ENCODE peak calls at places on chromosome 20, in seven cellular contexts. M is endothelial cell, Q is NCI-H1417 treated with DMSO at 0.1 percent for 48 hours, K is brain microvascular endothelial cell, E is BE2C, N is pulmonary artery endothelial cell, S is Caki2. D is an unnamed sample.

GRCh38 chr20:32963176-32963575 is 41.1 kb downstream of the SUN5 start:
- DNase-seq in N (no peak), S (no peak), Q (no peak), K (no peak), E (no peak), M (no peak), D (peak; percentile 11)

GRCh38 chr20:15854871-15855270 is 718.4 kb downstream of the KIF16B start:
- DNase-seq in K (no peak), M (no peak), N (no peak), E (no peak), Q (no peak), S (no peak), D (no peak)

GRCh38 chr20:2799688-2800589 is 488 bp downstream of the CPXM1 start:
- DNase-seq in K (no peak), E (no peak), M (no peak), Q (no peak), N (no peak), S (no peak), D (peak; percentile 86)

GRCh38 chr20:49557449-49557848 is 10.5 kb downstream of the PTGIS start:
- DNase-seq in Q (no peak), M (no peak), S (peak; percentile 24), K (no peak), N (no peak), E (no peak), D (no peak)

GRCh38 chr20:4472906-4473305 is 248.8 kb upstream of the PRND start:
- DNase-seq in S (no peak), Q (no peak), K (no peak), M (no peak), N (no peak), E (no peak), D (no peak)

GRCh38 chr20:57620274-57620990 is at the start of gene ZBP1:
- DNase-seq in N (no peak), E (no peak), K (no peak), M (no peak), S (no peak), Q (no peak), D (no peak)

GRCh38 chr20:5945963-5946362 is 4.4 kb downstream of the TRMT6 start:
- DNase-seq in E (no peak), S (no peak), K (peak; percentile 57), N (no peak), Q (no peak), M (no peak), D (no peak)

GRCh38 chr20:34863421-34863965 is 9.2 kb downstream of the GGT7 start:
- DNase-seq in S (no peak), Q (no peak), E (no peak), K (no peak), N (no peak), M (no peak), D (peak; percentile 69)

GRCh38 chr20:45366631-45367030 is 3.7 kb downstream of the SYS1 start:
- DNase-seq in E (no peak), N (no peak), K (no peak), S (no peak), M (no peak), Q (no peak), D (no peak)

GRCh38 chr20:62782149-62782892 is 14.0 kb upstream of the MRGBP start:
- DNase-seq in K (no peak), N (no peak), E (peak; percentile 42), S (no peak), Q (no peak), M (no peak), D (no peak)

GRCh38 chr20:15599961-15600360 is 973.3 kb downstream of the KIF16B start:
- DNase-seq in Q (no peak), M (no peak), K (no peak), N (no peak), S (no peak), E (no peak), D (no peak)

GRCh38 chr20:63854069-63854765 is 7.1 kb upstream of the ABHD16B start:
- DNase-seq in K (no peak), E (no peak), N (no peak), M (no peak), S (no peak), Q (no peak), D (peak; percentile 89)

GRCh38 chr20:1946762-1947534 is 46.9 kb downstream of the PDYN start:
- DNase-seq in S (no peak), K (no peak), N (no peak), E (no peak), Q (no peak), M (peak; percentile 30), D (peak; percentile 91)

GRCh38 chr20:47974234-47974878 is 189.1 kb upstream of the SULF2 start:
- DNase-seq in K (no peak), M (no peak), Q (no peak), E (no peak), S (no peak), N (no peak), D (no peak)

GRCh38 chr20:24960302-24960801 is 11.3 kb downstream of the CST7 start:
- DNase-seq in N (no peak), S (no peak), E (no peak), K (no peak), M (no peak), Q (no peak), D (no peak)

GRCh38 chr20:38878798-38879197 is 47.4 kb upstream of the FAM83D start:
- DNase-seq in S (no peak), Q (no peak), M (peak; percentile 64), N (no peak), E (no peak), K (peak; percentile 13), D (peak; percentile 85)

GRCh38 chr20:24289737-24290481 is 179.5 kb upstream of the SYNDIG1 start:
- DNase-seq in Q (no peak), M (no peak), E (no peak), S (no peak), N (no peak), K (no peak), D (peak; percentile 50)

GRCh38 chr20:54054516-54054915 is 15.9 kb downstream of the BCAS1 start:
- DNase-seq in Q (no peak), S (no peak), N (no peak), K (no peak), E (no peak), M (no peak), D (no peak)

GRCh38 chr20:5000263-5001173 is 792 bp downstream of the SLC23A2 start:
- DNase-seq in Q (no peak), S (no peak), M (peak; percentile 15), E (peak; percentile 54), N (no peak), K (no peak), D (peak; percentile 77)

GRCh38 chr20:41631826-41632225 is 13.6 kb upstream of the CHD6 start:
- DNase-seq in N (no peak), M (no peak), S (no peak), Q (no peak), K (peak; percentile 60), E (no peak), D (no peak)

GRCh38 chr20:37657924-37658800 is 35.7 kb upstream of the CTNNBL1 start:
- DNase-seq in K (no peak), S (no peak), N (no peak), E (no peak), Q (no peak), M (no peak), D (no peak)

GRCh38 chr20:8129211-8129986 is 2.7 kb upstream of the PLCB1 start:
- DNase-seq in M (no peak), K (no peak), E (no peak), N (no peak), S (no peak), Q (no peak), D (no peak)

GRCh38 chr20:63005862-63006564 is 751 bp downstream of the BHLHE23 start:
- DNase-seq in M (no peak), Q (no peak), N (no peak), K (no peak), E (no peak), S (no peak), D (peak; percentile 85)

GRCh38 chr20:46660487-46660886 is 9.2 kb upstream of the SLC13A3 start:
- DNase-seq in N (no peak), S (no peak), K (no peak), Q (no peak), M (no peak), E (no peak), D (no peak)

GRCh38 chr20:10132391-10132790 is 86.2 kb upstream of the SNAP25 start:
- DNase-seq in M (no peak), K (no peak), N (no peak), Q (no peak), E (no peak), S (no peak), D (no peak)

GRCh38 chr20:17525650-17526049 is 5.5 kb downstream of the BFSP1 start:
- DNase-seq in Q (no peak), K (peak; percentile 11), S (peak; percentile 37), N (no peak), E (peak; percentile 34), M (no peak), D (peak; percentile 80)

GRCh38 chr20:11112837-11113236 is 439.0 kb upstream of the JAG1 start:
- DNase-seq in E (no peak), N (no peak), S (no peak), Q (no peak), M (no peak), K (no peak), D (no peak)

D was measured in H7.